ENCODE peak calls at places on chromosome 21, in five cellular contexts. R is fibroblast of lung; Q is CD4-positive, alpha-beta memory T cell; N is CD4-positive, CD25-positive, alpha-beta regulatory T cell; V is heart right ventricle. T is an unnamed sample. For H3K4me1, the result is how much of the 10 kb centered on the place peaks cover.

GRCh38 chr21:44438531-44439210 is 16.6 kb upstream of the LRRC3 start:
- DNase-seq in R (no peak), Q (no peak), N (no peak), V (peak), T (no peak)

GRCh38 chr21:41953831-41954653 is at the start of gene C2CD2:
- DNase-seq in R (peak), Q (no peak), N (peak), V (peak), T (no peak)

GRCh38 chr21:32413697-32414578 is 1.4 kb downstream of the EVA1C start:
- DNase-seq in R (peak), Q (no peak), N (no peak), V (no peak), T (no peak)

GRCh38 chr21:14382486-14382834 is 486 bp downstream of the HSPA13 start:
- DNase-seq in R (peak), Q (no peak), N (no peak), V (peak), T (no peak)

GRCh38 chr21:44740721-44741120 is 29.3 kb upstream of the TSPEAR start:
- DNase-seq in R (no peak), Q (no peak), N (no peak), V (no peak), T (no peak)

GRCh38 chr21:27570306-27570868 is 603.5 kb upstream of the ADAMTS5 start:
- DNase-seq in R (peak), Q (no peak), N (no peak), V (peak), T (no peak)

GRCh38 chr21:45283019-45283610 is 4.6 kb downstream of the POFUT2 start:
- DNase-seq in R (no peak), Q (no peak), N (no peak), V (no peak), T (no peak)

GRCh38 chr21:39612233-39613028 is at the start of gene B3GALT5:
- DNase-seq in R (peak), Q (no peak), N (no peak), V (no peak), T (no peak)

GRCh38 chr21:39809936-39810335 is 57.3 kb upstream of the PCP4 start:
- DNase-seq in R (no peak), Q (no peak), N (no peak), V (no peak), T (no peak)

GRCh38 chr21:15436031-15436430 is 293.8 kb upstream of the USP25 start:
- DNase-seq in R (no peak), Q (no peak), N (no peak), V (no peak), T (no peak)

GRCh38 chr21:22536511-22536910 is 1538.3 kb downstream of the NCAM2 start:
- DNase-seq in R (peak), Q (no peak), N (no peak), V (no peak), T (no peak)

GRCh38 chr21:17636711-17637110 is 24.0 kb upstream of the BTG3 start:
- DNase-seq in R (no peak), Q (no peak), N (no peak), V (no peak), T (no peak)

GRCh38 chr21:18153063-18153462 is 91.6 kb upstream of the CHODL start:
- DNase-seq in R (no peak), Q (no peak), N (no peak), V (peak), T (no peak)

GRCh38 chr21:25733859-25734653 is 648 bp downstream of the ATP5PF start:
- DNase-seq in R (peak), Q (peak), N (peak), V (peak), T (no peak)

GRCh38 chr21:30348506-30348905 is at the start of gene KRTAP23-1:
- DNase-seq in R (no peak), Q (no peak), N (no peak), V (no peak), T (no peak)

GRCh38 chr21:18772404-18772803 is 368.8 kb upstream of the TMPRSS15 start:
- DNase-seq in R (peak), Q (no peak), N (no peak), V (no peak), T (no peak)

GRCh38 chr21:42124081-42124480 is 53.0 kb downstream of the UMODL1 start:
- DNase-seq in R (no peak), Q (no peak), N (no peak), V (no peak), T (no peak)

GRCh38 chr21:43751955-43752591 is 24.0 kb downstream of the CSTB start:
- DNase-seq in R (no peak), Q (no peak), N (no peak), V (no peak), T (no peak)

GRCh38 chr21:37193676-37194075 is 73.5 kb downstream of the VPS26C start:
- DNase-seq in R (no peak), Q (no peak), N (no peak), V (no peak), T (no peak)

GRCh38 chr21:45983981-45984551 is 2.5 kb downstream of the COL6A1 start:
- DNase-seq in R (no peak), Q (no peak), N (no peak), V (no peak), T (no peak)

GRCh38 chr21:21200103-21200938 is 202.1 kb downstream of the NCAM2 start:
- DNase-seq in R (peak), Q (no peak), N (peak), V (peak), T (no peak)

GRCh38 chr21:17370263-17370662 is 142.6 kb upstream of the CXADR start:
- DNase-seq in R (no peak), Q (no peak), N (no peak), V (no peak), T (no peak)

GRCh38 chr21:45930231-45930760 is 51.3 kb upstream of the COL6A1 start:
- DNase-seq in R (no peak), Q (no peak), N (no peak), V (no peak), T (no peak)

GRCh38 chr21:45301521-45302081 is 13.9 kb upstream of the POFUT2 start:
- DNase-seq in R (no peak), Q (no peak), N (no peak), V (no peak), T (no peak)

GRCh38 chr21:40793057-40793456 is 53.9 kb downstream of the DSCAM start:
- DNase-seq in R (no peak), Q (no peak), N (no peak), V (no peak), T (no peak)

GRCh38 chr21:45264146-45264918 is 23.4 kb downstream of the POFUT2 start:
- DNase-seq in R (no peak), Q (no peak), N (no peak), V (no peak), T (no peak)

GRCh38 chr21:32328595-32328994 is 29.9 kb downstream of the MRAP start:
- DNase-seq in R (peak), Q (no peak), N (no peak), V (no peak), T (no peak)

GRCh38 chr21:25837545-25838263 is 102.9 kb downstream of the GABPA start:
- DNase-seq in R (peak), Q (no peak), N (no peak), V (no peak), T (no peak)

GRCh38 chr21:23837564-23837963 is 1769.7 kb downstream of the MRPL39 start:
- DNase-seq in R (no peak), Q (no peak), N (no peak), V (no peak), T (no peak)

GRCh38 chr21:15455819-15456462 is 273.8 kb upstream of the USP25 start:
- DNase-seq in R (no peak), Q (no peak), N (no peak), V (no peak), T (no peak)

GRCh38 chr21:33112151-33112550 is 42.2 kb downstream of the OLIG1 start:
- DNase-seq in R (no peak), Q (no peak), N (no peak), V (no peak), T (no peak)

GRCh38 chr21:32572574-32573420 is 12.5 kb downstream of the TCP10L start:
- DNase-seq in R (no peak), Q (no peak), N (no peak), V (no peak), T (no peak)

GRCh38 chr21:38990424-38990794 is 184.7 kb downstream of the ETS2 start:
- DNase-seq in R (no peak), Q (no peak), N (no peak), V (no peak), T (no peak)

GRCh38 chr21:45353200-45353599 is 51.8 kb upstream of the COL18A1 start:
- DNase-seq in R (no peak), Q (no peak), N (no peak), V (no peak), T (no peak)

DNA sequence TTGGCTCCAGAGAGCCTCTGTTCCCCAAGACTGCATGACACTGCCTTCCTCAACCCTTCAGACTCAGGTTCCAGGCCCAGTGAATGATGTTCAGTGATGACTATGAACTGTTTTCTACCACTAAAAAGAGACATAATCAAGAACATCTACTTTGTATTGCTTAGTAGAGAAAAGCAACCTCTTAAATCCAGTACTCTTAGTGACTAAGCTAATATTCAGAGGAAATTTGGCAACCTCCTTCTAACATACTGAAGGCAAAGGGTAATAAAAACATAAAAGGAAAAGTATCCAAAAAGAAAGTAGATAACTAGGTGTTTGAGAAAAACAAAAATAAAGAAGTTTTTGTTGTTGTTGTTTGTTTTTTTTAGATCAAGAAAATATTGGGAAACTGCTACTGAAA is 153.3 kb upstream of the RUNX1 start:
- DNase-seq in R (peak), Q (no peak), N (no peak), V (no peak), T (no peak)
- H3K4me1 ChIP-seq in R (under half), Q (under half), N (under half), V (half or more), T (under half)

GRCh38 chr21:36008505-36008904 is 51.8 kb downstream of the SETD4 start:
- DNase-seq in R (no peak), Q (no peak), N (no peak), V (no peak), T (no peak)

GRCh38 chr21:36005018-36005417 is 55.3 kb downstream of the SETD4 start:
- DNase-seq in R (peak), Q (no peak), N (no peak), V (no peak), T (no peak)

GRCh38 chr21:36005879-36006400 is 54.4 kb downstream of the SETD4 start:
- DNase-seq in R (no peak), Q (no peak), N (no peak), V (no peak), T (no peak)

GRCh38 chr21:36004441-36004840 is 55.9 kb downstream of the SETD4 start:
- DNase-seq in R (peak), Q (no peak), N (no peak), V (no peak), T (no peak)
- H3K27ac ChIP-seq in R (peak), Q (no peak), N (no peak), V (no peak), T (no peak)

GRCh38 chr21:35024475-35024874 is 24.6 kb downstream of the RUNX1 start:
- DNase-seq in R (no peak), Q (no peak), N (peak), V (no peak), T (no peak)
- H3K4me1 ChIP-seq in R (under half), Q (half or more), N (half or more), V (under half), T (half or more)

GRCh38 chr21:29342394-29342957 is 43.8 kb downstream of the BACH1 start:
- DNase-seq in R (peak), Q (no peak), N (peak), V (peak), T (no peak)

GRCh38 chr21:29346771-29347170 is 48.0 kb downstream of the BACH1 start:
- DNase-seq in R (no peak), Q (no peak), N (no peak), V (no peak), T (no peak)

GRCh38 chr21:29340228-29340627 is 41.5 kb downstream of the BACH1 start:
- DNase-seq in R (peak), Q (no peak), N (no peak), V (no peak), T (no peak)

GRCh38 chr21:29346281-29346680 is 47.6 kb downstream of the BACH1 start:
- DNase-seq in R (no peak), Q (no peak), N (no peak), V (no peak), T (no peak)

DNA sequence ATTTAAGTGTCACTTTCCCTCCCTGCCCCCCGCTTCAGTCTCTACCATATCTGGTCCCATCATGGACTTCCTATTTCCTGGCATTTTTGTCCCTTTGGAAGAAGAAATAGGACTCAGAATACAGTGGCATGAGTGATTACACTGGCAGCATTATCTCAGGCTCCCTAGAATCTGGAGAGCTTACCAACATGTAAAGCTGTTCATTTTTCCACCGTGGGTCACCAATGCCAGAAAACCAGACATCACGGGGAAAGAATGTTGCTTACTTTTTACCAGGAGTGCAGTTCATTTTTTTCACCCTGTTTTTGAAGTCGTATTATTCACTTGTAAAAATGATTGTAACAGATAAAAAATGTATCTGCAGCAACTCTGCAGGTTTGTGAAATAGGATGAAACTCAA is 44.8 kb downstream of the BACH1 start:
- DNase-seq in R (peak), Q (no peak), N (no peak), V (no peak), T (no peak)
- H3K27ac ChIP-seq in R (peak), Q (no peak), N (no peak), V (no peak), T (no peak)